ENCODE peak calls at places on chromosomes 6 and 20, in five cellular contexts. C is brain microvascular endothelial cell, P is HFF-Myc, O is HEK293T, S is NCI-H1105. D is an unnamed sample.

GRCh38 chr6:33008944-33009861 is at the start of gene HLA-DOA:
- DNase-seq in O (peak; percentile 82), P (no peak), C (peak; percentile 24), S (no peak), D (no peak)

GRCh38 chr6:169839029-169839481 is 87.6 kb downstream of the ERMARD start:
- DNase-seq in S (no peak), O (no peak), P (no peak), C (no peak), D (no peak)

GRCh38 chr6:33962186-33962585 is 158.4 kb upstream of the MLN start:
- DNase-seq in P (no peak), S (no peak), O (no peak), C (no peak), D (no peak)

GRCh38 chr6:163170294-163170883 is 244.1 kb upstream of the QKI start:
- DNase-seq in O (peak; percentile 60), S (no peak), P (no peak), C (no peak), D (no peak)

GRCh38 chr6:6784514-6785162 is 196.1 kb downstream of the LY86 start:
- DNase-seq in P (no peak), S (no peak), C (no peak), O (no peak), D (no peak)

GRCh38 chr6:143700684-143701342 is 23.0 kb downstream of the PHACTR2 start:
- DNase-seq in S (no peak), O (no peak), C (peak; percentile 74), P (no peak), D (no peak)

GRCh38 chr6:42017021-42017643 is 33.2 kb upstream of the TAF8 start:
- DNase-seq in P (peak; percentile 43), O (no peak), C (peak; percentile 88), S (no peak), D (no peak)

GRCh38 chr6:148144917-148145521 is 197.6 kb upstream of the SASH1 start:
- DNase-seq in P (peak; percentile 43), O (peak; percentile 79), S (peak; percentile 56), C (peak; percentile 86), D (peak; percentile 75)

GRCh38 chr20:3452690-3453089 is 18.1 kb upstream of the ATRN start:
- DNase-seq in C (no peak), O (no peak), P (no peak), S (no peak), D (no peak)

GRCh38 chr6:710601-711571 is 17.9 kb upstream of the EXOC2 start:
- DNase-seq in C (peak; percentile 60), S (no peak), O (peak; percentile 33), P (no peak), D (peak; percentile 32)

GRCh38 chr6:22024004-22024403 is 272.8 kb downstream of the PRL start:
- DNase-seq in C (no peak), S (no peak), O (no peak), P (no peak), D (no peak)

GRCh38 chr6:9408718-9409117 is 973.4 kb upstream of the SLC35B3 start:
- DNase-seq in O (no peak), C (no peak), P (no peak), S (no peak), D (no peak)

GRCh38 chr6:167651251-167652041 is 175.3 kb upstream of the AFDN start:
- DNase-seq in C (no peak), O (no peak), S (no peak), P (no peak), D (no peak)

GRCh38 chr20:59024111-59024530 is 4.9 kb downstream of the TUBB1 start:
- DNase-seq in O (no peak), P (no peak), C (no peak), S (no peak), D (no peak)

GRCh38 chr20:62902926-62903615 is 23.2 kb downstream of the DIDO1 start:
- DNase-seq in S (no peak), P (no peak), C (peak; percentile 44), O (no peak), D (no peak)

GRCh38 chr6:101401792-101402617 is 8.5 kb downstream of the GRIK2 start:
- DNase-seq in P (no peak), C (no peak), O (peak; percentile 27), S (peak; percentile 34), D (no peak)

GRCh38 chr20:16069416-16070010 is 503.7 kb downstream of the KIF16B start:
- DNase-seq in C (no peak), S (no peak), P (no peak), O (no peak), D (no peak)

GRCh38 chr6:61953881-61954280 is 332.1 kb downstream of the KHDRBS2 start:
- DNase-seq in O (no peak), C (no peak), P (no peak), S (no peak), D (no peak)

GRCh38 chr6:37081042-37081607 is 75.7 kb downstream of the FGD2 start:
- DNase-seq in P (no peak), S (no peak), C (no peak), O (no peak), D (no peak)

GRCh38 chr6:138540468-138540867 is 41.2 kb upstream of the NHSL1 start:
- DNase-seq in C (peak; percentile 87), O (no peak), S (no peak), P (no peak), D (no peak)

GRCh38 chr6:18088419-18089296 is 33.8 kb downstream of the NHLRC1 start:
- DNase-seq in O (no peak), P (no peak), S (no peak), C (no peak), D (no peak)

GRCh38 chr6:162736933-162737332 is 9.2 kb downstream of the PACRG start:
- DNase-seq in O (no peak), P (no peak), C (no peak), S (peak; percentile 14), D (no peak)

GRCh38 chr6:41375598-41376151 is 40.3 kb downstream of the NCR2 start:
- DNase-seq in P (no peak), O (no peak), C (no peak), S (no peak), D (no peak)

GRCh38 chr6:79713701-79714322 is 82.7 kb downstream of the SH3BGRL2 start:
- DNase-seq in P (peak; percentile 6), C (peak; percentile 52), S (no peak), O (peak; percentile 54), D (peak; percentile 26)

GRCh38 chr6:136764522-136764993 is 27.7 kb downstream of the MAP3K5 start:
- DNase-seq in C (no peak), S (no peak), P (no peak), O (no peak), D (no peak)

GRCh38 chr20:58228484-58229197 is at the start of gene ANKRD60:
- DNase-seq in S (no peak), O (no peak), C (peak; percentile 65), P (no peak), D (no peak)

GRCh38 chr20:46400828-46401477 is 5.5 kb downstream of the ELMO2 start:
- DNase-seq in C (no peak), S (no peak), P (peak; percentile 33), O (no peak), D (no peak)

GRCh38 chr6:84554069-84554468 is 210.3 kb downstream of the TBX18 start:
- DNase-seq in P (no peak), O (no peak), C (no peak), S (no peak), D (no peak)

GRCh38 chr20:8331740-8332412 is 199.8 kb downstream of the PLCB1 start:
- DNase-seq in P (peak; percentile 30), O (no peak), C (peak; percentile 70), S (no peak), D (no peak)

GRCh38 chr20:1417273-1417672 is 24.4 kb upstream of the FKBP1A start:
- DNase-seq in O (no peak), S (no peak), P (no peak), C (peak; percentile 64), D (no peak)

GRCh38 chr6:69867075-69867911 is 937 bp downstream of the COL19A1 start:
- DNase-seq in C (peak; percentile 7), P (no peak), S (peak; percentile 81), O (peak; percentile 65), D (peak; percentile 25)